ENCODE peak calls at places on chromosomes 11 and 22, in six cellular contexts. One of them, this sample, is unnamed.

GRCh38 chr11:128670631-128671030 is 23.2 kb upstream of the FLI1 start:
- DNase-seq in neuronal stem cell: no peak
- DNase-seq in H9: no peak
- DNase-seq in H1: no peak
- DNase-seq in trophoblast cell: no peak
- DNase-seq in IMR-90: no peak
- DNase-seq in this sample: no peak

GRCh38 chr11:10144954-10145353 is 149.1 kb downstream of the SBF2 start:
- DNase-seq in neuronal stem cell: no peak
- DNase-seq in H9: no peak
- DNase-seq in H1: no peak
- DNase-seq in trophoblast cell: no peak
- DNase-seq in IMR-90: no peak
- DNase-seq in this sample: no peak

GRCh38 chr11:46385169-46386004 is 3.9 kb downstream of the MDK start:
- DNase-seq in neuronal stem cell: no peak
- DNase-seq in H9: no peak
- DNase-seq in H1: no peak
- DNase-seq in trophoblast cell: no peak
- DNase-seq in IMR-90: no peak
- DNase-seq in this sample: no peak

GRCh38 chr11:22130462-22131053 is 62.3 kb upstream of the ANO5 start:
- DNase-seq in neuronal stem cell: peak
- DNase-seq in H9: no peak
- DNase-seq in H1: peak
- DNase-seq in trophoblast cell: no peak
- DNase-seq in IMR-90: no peak
- DNase-seq in this sample: no peak

GRCh38 chr22:41524809-41525449 is 19.3 kb downstream of the POLR3H start:
- DNase-seq in neuronal stem cell: no peak
- DNase-seq in H9: no peak
- DNase-seq in H1: no peak
- DNase-seq in trophoblast cell: no peak
- DNase-seq in IMR-90: no peak
- DNase-seq in this sample: no peak

GRCh38 chr22:44918166-44918924 is 91.5 kb downstream of the PHF21B start:
- DNase-seq in neuronal stem cell: no peak
- DNase-seq in H9: no peak
- DNase-seq in H1: no peak
- DNase-seq in trophoblast cell: no peak
- DNase-seq in IMR-90: no peak
- DNase-seq in this sample: no peak

GRCh38 chr11:84319853-84320252 is 1033.7 kb upstream of the CCDC90B start:
- DNase-seq in neuronal stem cell: no peak
- DNase-seq in H9: no peak
- DNase-seq in H1: no peak
- DNase-seq in trophoblast cell: no peak
- DNase-seq in IMR-90: no peak
- DNase-seq in this sample: no peak

GRCh38 chr11:96317576-96317975 is 25.4 kb downstream of the MAML2 start:
- DNase-seq in neuronal stem cell: no peak
- DNase-seq in H9: no peak
- DNase-seq in H1: no peak
- DNase-seq in trophoblast cell: no peak
- DNase-seq in IMR-90: no peak
- DNase-seq in this sample: no peak

GRCh38 chr11:19679952-19680823 is 32.4 kb upstream of the NAV2 start:
- DNase-seq in neuronal stem cell: no peak
- DNase-seq in H9: peak
- DNase-seq in H1: peak
- DNase-seq in trophoblast cell: peak
- DNase-seq in IMR-90: peak
- DNase-seq in this sample: peak

GRCh38 chr22:47125603-47126002 is 363.2 kb downstream of the TBC1D22A start:
- DNase-seq in neuronal stem cell: no peak
- DNase-seq in H9: no peak
- DNase-seq in H1: no peak
- DNase-seq in trophoblast cell: no peak
- DNase-seq in IMR-90: no peak
- DNase-seq in this sample: peak

GRCh38 chr22:39254122-39254521 is 9.3 kb upstream of the PDGFB start:
- DNase-seq in neuronal stem cell: no peak
- DNase-seq in H9: no peak
- DNase-seq in H1: no peak
- DNase-seq in trophoblast cell: no peak
- DNase-seq in IMR-90: no peak
- DNase-seq in this sample: no peak

GRCh38 chr11:64786308-64786707 is 8.0 kb upstream of the SF1 start:
- DNase-seq in neuronal stem cell: no peak
- DNase-seq in H9: no peak
- DNase-seq in H1: no peak
- DNase-seq in trophoblast cell: no peak
- DNase-seq in IMR-90: no peak
- DNase-seq in this sample: no peak

GRCh38 chr11:134656861-134657540 is 245.0 kb upstream of the B3GAT1 start:
- DNase-seq in neuronal stem cell: no peak
- DNase-seq in H9: no peak
- DNase-seq in H1: peak
- DNase-seq in trophoblast cell: peak
- DNase-seq in IMR-90: no peak
- DNase-seq in this sample: no peak

GRCh38 chr22:20600137-20600673 is 92.8 kb downstream of the MED15 start:
- DNase-seq in neuronal stem cell: no peak
- DNase-seq in H9: no peak
- DNase-seq in H1: no peak
- DNase-seq in trophoblast cell: no peak
- DNase-seq in IMR-90: no peak
- DNase-seq in this sample: no peak

GRCh38 chr11:45411221-45411946 is 125.2 kb upstream of the SYT13 start:
- DNase-seq in neuronal stem cell: no peak
- DNase-seq in H9: peak
- DNase-seq in H1: no peak
- DNase-seq in trophoblast cell: no peak
- DNase-seq in IMR-90: peak
- DNase-seq in this sample: peak

DNA sequence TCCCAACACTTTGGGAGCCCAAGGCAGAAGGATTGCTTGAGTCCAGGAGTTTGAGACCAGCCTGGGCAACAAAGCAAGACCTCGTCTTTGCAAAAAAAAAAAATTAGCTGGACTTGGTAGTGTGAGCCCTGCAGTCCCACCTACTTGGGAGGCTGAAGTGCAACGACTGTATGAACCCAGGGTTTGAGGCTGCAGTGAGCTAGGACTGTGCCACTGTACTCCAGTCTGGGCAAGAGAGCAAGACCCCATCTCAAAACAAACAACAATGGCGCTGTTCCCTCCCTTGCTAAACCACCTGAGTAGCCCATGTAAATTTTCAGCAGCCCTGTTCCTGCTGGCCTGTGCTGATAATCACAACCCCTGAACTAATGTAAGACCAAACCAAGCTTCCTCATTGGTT is 3.1 kb downstream of the LAMTOR1 start:
- DNase-seq in neuronal stem cell: no peak
- DNase-seq in H9: no peak
- DNase-seq in H1: no peak
- DNase-seq in trophoblast cell: no peak
- DNase-seq in IMR-90: no peak
- DNase-seq in this sample: no peak
- H3K23ac ChIP-seq in neuronal stem cell: no peak
- H3K23ac ChIP-seq in H9: no peak
- H3K23ac ChIP-seq in H1: no peak
- H3K23ac ChIP-seq in trophoblast cell: no peak
- H3K23ac ChIP-seq in IMR-90: peak
- H3K23ac ChIP-seq in this sample: no peak

DNA sequence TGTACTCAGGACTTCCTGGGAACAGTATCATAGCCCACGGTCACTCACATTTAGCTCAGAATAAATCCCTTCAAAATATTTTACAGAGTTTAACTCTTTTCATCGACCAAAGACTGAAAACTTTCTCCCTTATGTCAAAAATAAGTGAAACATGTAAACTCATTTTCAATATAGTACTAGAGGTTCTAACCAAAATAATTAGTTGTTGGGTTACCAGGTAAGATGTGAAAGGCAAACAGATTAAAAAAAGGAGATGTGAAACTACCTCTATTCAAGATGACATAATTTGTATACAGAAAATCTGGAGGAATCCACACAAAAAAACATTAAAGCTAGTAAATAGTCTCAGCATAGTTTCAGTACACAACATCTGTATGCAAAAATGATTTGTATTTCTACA is 20.3 kb downstream of the XKR3 start:
- DNase-seq in neuronal stem cell: no peak
- DNase-seq in H9: no peak
- DNase-seq in H1: no peak
- DNase-seq in trophoblast cell: no peak
- DNase-seq in IMR-90: no peak
- DNase-seq in this sample: no peak
- H3K14ac ChIP-seq in neuronal stem cell: no peak
- H3K14ac ChIP-seq in H9: no peak
- H3K14ac ChIP-seq in H1: no peak
- H3K14ac ChIP-seq in trophoblast cell: no peak
- H3K14ac ChIP-seq in IMR-90: no peak
- H3K14ac ChIP-seq in this sample: no peak

DNA sequence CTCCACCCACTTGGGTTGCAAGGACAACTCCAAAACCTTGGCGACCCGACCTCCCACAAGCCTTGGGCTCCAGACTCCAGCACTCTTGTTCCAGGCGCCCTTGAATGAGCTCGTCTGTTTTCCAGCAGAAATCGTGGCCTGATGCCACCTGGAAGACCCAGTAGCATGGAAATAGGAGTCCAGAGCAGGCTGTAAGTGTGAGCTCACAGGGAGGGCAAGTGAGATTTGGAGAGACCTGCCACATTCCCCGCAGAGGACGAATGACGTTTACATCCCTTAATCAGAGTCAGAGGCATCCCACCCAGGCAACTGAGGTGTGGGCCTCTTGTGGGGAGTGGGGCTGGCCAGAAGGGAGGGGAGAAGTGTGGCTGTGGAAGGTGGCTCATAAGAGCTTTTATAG is 71.9 kb downstream of the LDLRAD3 start:
- DNase-seq in neuronal stem cell: no peak
- DNase-seq in H9: no peak
- DNase-seq in H1: no peak
- DNase-seq in trophoblast cell: no peak
- DNase-seq in IMR-90: no peak
- DNase-seq in this sample: no peak
- H3K23ac ChIP-seq in neuronal stem cell: no peak
- H3K23ac ChIP-seq in H9: no peak
- H3K23ac ChIP-seq in H1: no peak
- H3K23ac ChIP-seq in trophoblast cell: peak
- H3K23ac ChIP-seq in IMR-90: no peak
- H3K23ac ChIP-seq in this sample: no peak

GRCh38 chr11:112835556-112835955 is 125.7 kb upstream of the NCAM1 start:
- DNase-seq in neuronal stem cell: no peak
- DNase-seq in H9: no peak
- DNase-seq in H1: no peak
- DNase-seq in trophoblast cell: no peak
- DNase-seq in IMR-90: no peak
- DNase-seq in this sample: no peak
- H3K14ac ChIP-seq in neuronal stem cell: no peak
- H3K14ac ChIP-seq in H9: no peak
- H3K14ac ChIP-seq in H1: no peak
- H3K14ac ChIP-seq in trophoblast cell: no peak
- H3K14ac ChIP-seq in IMR-90: no peak
- H3K14ac ChIP-seq in this sample: no peak

DNA sequence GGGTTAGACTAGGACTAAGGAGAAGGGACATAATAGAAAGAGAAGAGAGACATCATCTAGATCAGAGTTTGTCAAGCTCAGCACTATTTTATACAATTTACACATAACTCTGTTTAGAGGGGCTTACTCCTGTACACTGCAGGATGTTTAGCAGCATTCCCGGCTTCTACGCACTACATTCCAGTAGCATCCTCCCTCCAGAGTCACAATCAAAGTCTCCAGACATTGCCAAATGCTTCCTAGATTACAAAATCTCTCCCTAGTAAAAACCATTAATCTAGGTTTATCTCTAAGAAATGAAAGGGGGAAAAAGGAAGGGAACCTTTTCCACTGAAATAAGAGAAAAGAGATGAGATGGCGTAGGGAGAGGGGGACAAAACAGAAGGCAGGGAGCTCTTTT is 4.0 kb downstream of the USP28 start:
- DNase-seq in neuronal stem cell: no peak
- DNase-seq in H9: no peak
- DNase-seq in H1: no peak
- DNase-seq in trophoblast cell: no peak
- DNase-seq in IMR-90: peak
- DNase-seq in this sample: peak
- H3K23ac ChIP-seq in neuronal stem cell: no peak
- H3K23ac ChIP-seq in H9: no peak
- H3K23ac ChIP-seq in H1: no peak
- H3K23ac ChIP-seq in trophoblast cell: no peak
- H3K23ac ChIP-seq in IMR-90: no peak
- H3K23ac ChIP-seq in this sample: no peak

GRCh38 chr22:27269751-27270586 is 531.6 kb downstream of the MN1 start:
- DNase-seq in neuronal stem cell: no peak
- DNase-seq in H9: no peak
- DNase-seq in H1: no peak
- DNase-seq in trophoblast cell: no peak
- DNase-seq in IMR-90: no peak
- DNase-seq in this sample: no peak
- H3K14ac ChIP-seq in neuronal stem cell: no peak
- H3K14ac ChIP-seq in H9: no peak
- H3K14ac ChIP-seq in H1: no peak
- H3K14ac ChIP-seq in trophoblast cell: no peak
- H3K14ac ChIP-seq in IMR-90: no peak
- H3K14ac ChIP-seq in this sample: no peak

GRCh38 chr11:129968611-129969419 is 33.8 kb downstream of the PRDM10 start:
- DNase-seq in neuronal stem cell: no peak
- DNase-seq in H9: no peak
- DNase-seq in H1: no peak
- DNase-seq in trophoblast cell: no peak
- DNase-seq in IMR-90: no peak
- DNase-seq in this sample: no peak
- H3K23ac ChIP-seq in neuronal stem cell: peak
- H3K23ac ChIP-seq in H9: no peak
- H3K23ac ChIP-seq in H1: no peak
- H3K23ac ChIP-seq in trophoblast cell: no peak
- H3K23ac ChIP-seq in IMR-90: no peak
- H3K23ac ChIP-seq in this sample: no peak

DNA sequence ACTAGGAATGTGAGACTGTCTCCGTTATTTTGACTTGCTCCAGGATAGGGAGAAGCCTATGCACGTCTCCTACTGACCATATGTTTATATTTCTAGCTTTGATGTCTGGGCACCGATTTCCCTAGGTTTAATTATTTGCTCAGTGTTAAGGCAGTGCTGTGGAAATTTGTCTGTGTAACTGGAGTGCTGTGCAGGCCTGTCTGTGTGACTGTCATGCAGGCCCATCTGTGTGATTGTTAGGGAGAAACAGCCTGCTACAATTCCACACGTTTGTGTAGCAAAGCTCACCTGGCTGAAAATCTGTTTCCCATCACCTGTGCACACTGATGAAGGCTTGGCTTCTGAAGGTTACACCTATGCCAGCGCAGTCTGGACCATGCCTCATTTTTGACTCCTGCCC is 29.6 kb upstream of the HSPA8 start:
- DNase-seq in neuronal stem cell: no peak
- DNase-seq in H9: no peak
- DNase-seq in H1: no peak
- DNase-seq in trophoblast cell: no peak
- DNase-seq in IMR-90: no peak
- DNase-seq in this sample: no peak
- H3K14ac ChIP-seq in neuronal stem cell: no peak
- H3K14ac ChIP-seq in H9: no peak
- H3K14ac ChIP-seq in H1: no peak
- H3K14ac ChIP-seq in trophoblast cell: no peak
- H3K14ac ChIP-seq in IMR-90: no peak
- H3K14ac ChIP-seq in this sample: no peak

GRCh38 chr11:61814958-61815789 is 1.6 kb downstream of the FADS1 start:
- DNase-seq in neuronal stem cell: peak
- DNase-seq in H9: peak
- DNase-seq in H1: peak
- DNase-seq in trophoblast cell: peak
- DNase-seq in IMR-90: peak
- DNase-seq in this sample: peak
- H3K23ac ChIP-seq in neuronal stem cell: peak
- H3K23ac ChIP-seq in H9: no peak
- H3K23ac ChIP-seq in H1: no peak
- H3K23ac ChIP-seq in trophoblast cell: no peak
- H3K23ac ChIP-seq in IMR-90: peak
- H3K23ac ChIP-seq in this sample: peak

This sample was measured in mesenchymal stem cell.